ENCODE peak calls at places on chromosomes 1 and 21, in eight cellular contexts. One of them, this sample, is unnamed.
A peak's percentile ranks its signal among the peaks of the same experiment; 100 is the strongest.

GRCh38 chr1:8875216-8875861 is 3.1 kb downstream of the ENO1 start:
- DNase-seq in ovary: no peak
- DNase-seq in spleen: no peak
- DNase-seq in heart right ventricle: no peak
- DNase-seq in kidney epithelial cell: no peak
- DNase-seq in CD8-positive, alpha-beta T cell: no peak
- DNase-seq in body of pancreas: no peak
- DNase-seq in CD8-positive, alpha-beta memory T cell: peak; percentile 10
- DNase-seq in this sample: no peak

GRCh38 chr1:53368314-53369033 is 40.6 kb upstream of the LRP8 start:
- DNase-seq in ovary: no peak
- DNase-seq in spleen: peak; percentile 80
- DNase-seq in heart right ventricle: peak; percentile 53
- DNase-seq in kidney epithelial cell: no peak
- DNase-seq in CD8-positive, alpha-beta T cell: no peak
- DNase-seq in body of pancreas: no peak
- DNase-seq in CD8-positive, alpha-beta memory T cell: no peak
- DNase-seq in this sample: peak; percentile 25

GRCh38 chr21:44817506-44817880 is 369 bp downstream of the SUMO3 start:
- DNase-seq in ovary: peak; percentile 93
- DNase-seq in spleen: peak; percentile 98
- DNase-seq in heart right ventricle: peak; percentile 96
- DNase-seq in kidney epithelial cell: no peak
- DNase-seq in CD8-positive, alpha-beta T cell: peak; percentile 91
- DNase-seq in body of pancreas: peak; percentile 89
- DNase-seq in CD8-positive, alpha-beta memory T cell: peak; percentile 89
- DNase-seq in this sample: peak; percentile 94

GRCh38 chr21:29102791-29103257 is 27.6 kb upstream of the MAP3K7CL start:
- DNase-seq in ovary: no peak
- DNase-seq in spleen: no peak
- DNase-seq in heart right ventricle: no peak
- DNase-seq in kidney epithelial cell: no peak
- DNase-seq in CD8-positive, alpha-beta T cell: no peak
- DNase-seq in body of pancreas: no peak
- DNase-seq in CD8-positive, alpha-beta memory T cell: no peak
- DNase-seq in this sample: no peak

GRCh38 chr21:29371464-29371863 is 72.7 kb downstream of the BACH1 start:
- DNase-seq in ovary: no peak
- DNase-seq in spleen: no peak
- DNase-seq in heart right ventricle: no peak
- DNase-seq in kidney epithelial cell: no peak
- DNase-seq in CD8-positive, alpha-beta T cell: no peak
- DNase-seq in body of pancreas: no peak
- DNase-seq in CD8-positive, alpha-beta memory T cell: no peak
- DNase-seq in this sample: no peak

GRCh38 chr1:205065666-205066065 is 18.6 kb downstream of the TMEM81 start:
- DNase-seq in ovary: no peak
- DNase-seq in spleen: peak; percentile 61
- DNase-seq in heart right ventricle: no peak
- DNase-seq in kidney epithelial cell: no peak
- DNase-seq in CD8-positive, alpha-beta T cell: no peak
- DNase-seq in body of pancreas: no peak
- DNase-seq in CD8-positive, alpha-beta memory T cell: no peak
- DNase-seq in this sample: no peak

GRCh38 chr1:210489491-210489890 is 160.8 kb downstream of the HHAT start:
- DNase-seq in ovary: no peak
- DNase-seq in spleen: no peak
- DNase-seq in heart right ventricle: no peak
- DNase-seq in kidney epithelial cell: no peak
- DNase-seq in CD8-positive, alpha-beta T cell: no peak
- DNase-seq in body of pancreas: no peak
- DNase-seq in CD8-positive, alpha-beta memory T cell: no peak
- DNase-seq in this sample: no peak

GRCh38 chr1:203306089-203306969 is 1.0 kb downstream of the BTG2 start:
- DNase-seq in ovary: peak; percentile 83
- DNase-seq in spleen: peak; percentile 88
- DNase-seq in heart right ventricle: peak; percentile 80
- DNase-seq in kidney epithelial cell: peak; percentile 55
- DNase-seq in CD8-positive, alpha-beta T cell: no peak
- DNase-seq in body of pancreas: peak; percentile 92
- DNase-seq in CD8-positive, alpha-beta memory T cell: peak; percentile 45
- DNase-seq in this sample: peak; percentile 91

GRCh38 chr21:42305707-42306147 is 9.5 kb downstream of the TFF3 start:
- DNase-seq in ovary: no peak
- DNase-seq in spleen: peak; percentile 65
- DNase-seq in heart right ventricle: no peak
- DNase-seq in kidney epithelial cell: no peak
- DNase-seq in CD8-positive, alpha-beta T cell: no peak
- DNase-seq in body of pancreas: no peak
- DNase-seq in CD8-positive, alpha-beta memory T cell: no peak
- DNase-seq in this sample: no peak

GRCh38 chr21:42308161-42308913 is 6.9 kb downstream of the TFF3 start:
- DNase-seq in ovary: no peak
- DNase-seq in spleen: no peak
- DNase-seq in heart right ventricle: no peak
- DNase-seq in kidney epithelial cell: no peak
- DNase-seq in CD8-positive, alpha-beta T cell: no peak
- DNase-seq in body of pancreas: no peak
- DNase-seq in CD8-positive, alpha-beta memory T cell: no peak
- DNase-seq in this sample: peak; percentile 11

GRCh38 chr21:42306366-42307035 is 8.7 kb downstream of the TFF3 start:
- DNase-seq in ovary: no peak
- DNase-seq in spleen: peak; percentile 62
- DNase-seq in heart right ventricle: no peak
- DNase-seq in kidney epithelial cell: no peak
- DNase-seq in CD8-positive, alpha-beta T cell: no peak
- DNase-seq in body of pancreas: no peak
- DNase-seq in CD8-positive, alpha-beta memory T cell: no peak
- DNase-seq in this sample: peak; percentile 8

GRCh38 chr21:42308914-42309752 is 6.1 kb downstream of the TFF3 start:
- DNase-seq in ovary: no peak
- DNase-seq in spleen: no peak
- DNase-seq in heart right ventricle: no peak
- DNase-seq in kidney epithelial cell: no peak
- DNase-seq in CD8-positive, alpha-beta T cell: no peak
- DNase-seq in body of pancreas: no peak
- DNase-seq in CD8-positive, alpha-beta memory T cell: no peak
- DNase-seq in this sample: peak; percentile 49

DNA sequence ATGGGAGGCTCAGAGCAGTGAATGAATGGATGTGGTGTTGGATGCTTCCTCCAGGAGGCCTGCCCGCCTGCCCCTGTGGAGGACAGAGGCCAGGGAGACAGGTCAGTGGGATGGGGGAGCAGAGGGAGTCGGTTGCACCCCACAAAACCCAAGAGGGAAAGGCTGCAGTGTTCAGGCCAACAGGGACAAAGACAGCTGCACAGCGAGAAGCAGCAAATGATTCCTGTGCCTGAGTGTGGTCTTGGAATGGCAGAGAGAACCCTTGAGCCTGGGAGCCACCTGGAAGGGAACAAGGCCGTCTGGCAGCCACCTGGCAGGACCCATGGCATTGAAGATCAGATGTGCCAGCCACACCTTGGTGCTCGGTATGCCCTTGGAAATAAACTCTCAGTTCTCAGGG is 8.1 kb downstream of the TFF3 start:
- DNase-seq in ovary: no peak
- DNase-seq in spleen: no peak
- DNase-seq in heart right ventricle: no peak
- DNase-seq in kidney epithelial cell: no peak
- DNase-seq in CD8-positive, alpha-beta T cell: no peak
- DNase-seq in body of pancreas: no peak
- DNase-seq in CD8-positive, alpha-beta memory T cell: no peak
- DNase-seq in this sample: peak; percentile 23
- H3K27me3 ChIP-seq in ovary: no peaks in the 10 kb centered on the region
- H3K27me3 ChIP-seq in spleen: no peaks in the 10 kb centered on the region
- H3K27me3 ChIP-seq in heart right ventricle: peaks cover 13% of the 10 kb centered on the region
- H3K27me3 ChIP-seq in kidney epithelial cell: peaks cover 26% of the 10 kb centered on the region
- H3K27me3 ChIP-seq in CD8-positive, alpha-beta T cell: no peaks in the 10 kb centered on the region
- H3K27me3 ChIP-seq in body of pancreas: no peaks in the 10 kb centered on the region
- H3K27me3 ChIP-seq in CD8-positive, alpha-beta memory T cell: no peaks in the 10 kb centered on the region
- H3K27me3 ChIP-seq in this sample: peaks cover 60% of the 10 kb centered on the region

DNA sequence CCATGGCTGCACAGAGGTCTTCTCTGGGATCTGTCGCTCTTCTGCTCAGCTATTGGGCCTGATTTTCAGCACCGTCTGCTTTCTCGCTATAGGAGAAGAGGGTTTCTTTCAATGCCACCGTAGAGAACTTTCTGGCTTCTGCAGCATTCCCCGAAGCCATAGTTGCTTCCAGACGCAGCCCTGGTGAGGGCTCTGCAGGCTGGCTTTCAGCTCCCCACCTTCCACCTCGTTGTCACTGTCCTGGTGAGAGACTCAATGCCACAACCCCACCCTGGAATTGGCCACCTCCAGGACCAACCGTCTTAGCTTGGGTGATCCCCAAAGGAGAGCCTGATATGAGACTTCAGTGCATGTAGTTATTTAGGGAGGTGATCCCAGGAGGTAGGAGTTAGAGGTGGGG is 12.0 kb upstream of the PRKCZ start:
- DNase-seq in ovary: no peak
- DNase-seq in spleen: no peak
- DNase-seq in heart right ventricle: no peak
- DNase-seq in kidney epithelial cell: no peak
- DNase-seq in CD8-positive, alpha-beta T cell: no peak
- DNase-seq in body of pancreas: no peak
- DNase-seq in CD8-positive, alpha-beta memory T cell: no peak
- DNase-seq in this sample: no peak
- H3K27me3 ChIP-seq in ovary: no peaks in the 10 kb centered on the region
- H3K27me3 ChIP-seq in spleen: no peaks in the 10 kb centered on the region
- H3K27me3 ChIP-seq in heart right ventricle: no peaks in the 10 kb centered on the region
- H3K27me3 ChIP-seq in kidney epithelial cell: peaks cover 19% of the 10 kb centered on the region
- H3K27me3 ChIP-seq in CD8-positive, alpha-beta T cell: no peaks in the 10 kb centered on the region
- H3K27me3 ChIP-seq in body of pancreas: no peaks in the 10 kb centered on the region
- H3K27me3 ChIP-seq in CD8-positive, alpha-beta memory T cell: no peaks in the 10 kb centered on the region
- H3K27me3 ChIP-seq in this sample: peaks cover 5% of the 10 kb centered on the region

GRCh38 chr1:213061263-213061662 is 10.2 kb downstream of the RPS6KC1 start:
- DNase-seq in ovary: no peak
- DNase-seq in spleen: no peak
- DNase-seq in heart right ventricle: no peak
- DNase-seq in kidney epithelial cell: no peak
- DNase-seq in CD8-positive, alpha-beta T cell: no peak
- DNase-seq in body of pancreas: no peak
- DNase-seq in CD8-positive, alpha-beta memory T cell: no peak
- DNase-seq in this sample: no peak

GRCh38 chr1:213055767-213056166 is 4.7 kb downstream of the RPS6KC1 start:
- DNase-seq in ovary: no peak
- DNase-seq in spleen: no peak
- DNase-seq in heart right ventricle: no peak
- DNase-seq in kidney epithelial cell: no peak
- DNase-seq in CD8-positive, alpha-beta T cell: no peak
- DNase-seq in body of pancreas: no peak
- DNase-seq in CD8-positive, alpha-beta memory T cell: no peak
- DNase-seq in this sample: no peak

GRCh38 chr1:213057264-213058059 is 6.4 kb downstream of the RPS6KC1 start:
- DNase-seq in ovary: no peak
- DNase-seq in spleen: no peak
- DNase-seq in heart right ventricle: no peak
- DNase-seq in kidney epithelial cell: no peak
- DNase-seq in CD8-positive, alpha-beta T cell: no peak
- DNase-seq in body of pancreas: no peak
- DNase-seq in CD8-positive, alpha-beta memory T cell: no peak
- DNase-seq in this sample: no peak

GRCh38 chr1:213065800-213066199 is 14.8 kb downstream of the RPS6KC1 start:
- DNase-seq in ovary: no peak
- DNase-seq in spleen: no peak
- DNase-seq in heart right ventricle: no peak
- DNase-seq in kidney epithelial cell: no peak
- DNase-seq in CD8-positive, alpha-beta T cell: no peak
- DNase-seq in body of pancreas: no peak
- DNase-seq in CD8-positive, alpha-beta memory T cell: no peak
- DNase-seq in this sample: no peak

DNA sequence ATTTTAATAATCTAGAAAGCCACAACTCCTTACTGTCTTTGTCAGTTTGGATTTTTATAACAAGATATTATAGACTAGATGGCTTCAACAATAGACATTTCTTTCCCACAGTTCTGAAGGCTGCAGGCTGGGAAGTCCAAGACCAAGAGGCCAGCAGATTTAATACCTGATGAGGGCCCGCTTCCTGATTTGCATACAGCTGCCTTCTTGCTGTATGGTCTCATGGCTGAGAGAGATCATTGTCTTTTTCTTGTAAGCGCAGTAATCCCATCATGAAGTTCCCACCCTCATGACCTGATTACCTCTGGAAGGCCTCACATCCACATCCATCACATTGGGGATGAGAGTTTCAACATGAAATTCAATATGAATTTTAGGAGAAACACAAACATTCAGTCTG is 9.8 kb downstream of the RPS6KC1 start:
- DNase-seq in ovary: no peak
- DNase-seq in spleen: no peak
- DNase-seq in heart right ventricle: no peak
- DNase-seq in kidney epithelial cell: no peak
- DNase-seq in CD8-positive, alpha-beta T cell: no peak
- DNase-seq in body of pancreas: no peak
- DNase-seq in CD8-positive, alpha-beta memory T cell: no peak
- DNase-seq in this sample: no peak
- H3K27me3 ChIP-seq in ovary: no peaks in the 10 kb centered on the region
- H3K27me3 ChIP-seq in spleen: no peaks in the 10 kb centered on the region
- H3K27me3 ChIP-seq in heart right ventricle: no peaks in the 10 kb centered on the region
- H3K27me3 ChIP-seq in kidney epithelial cell: no peaks in the 10 kb centered on the region
- H3K27me3 ChIP-seq in CD8-positive, alpha-beta T cell: no peaks in the 10 kb centered on the region
- H3K27me3 ChIP-seq in body of pancreas: no peaks in the 10 kb centered on the region
- H3K27me3 ChIP-seq in CD8-positive, alpha-beta memory T cell: no peaks in the 10 kb centered on the region
- H3K27me3 ChIP-seq in this sample: no peaks in the 10 kb centered on the region

GRCh38 chr21:33994373-33994772 is 78.8 kb upstream of the ATP5PO start:
- DNase-seq in ovary: no peak
- DNase-seq in spleen: no peak
- DNase-seq in heart right ventricle: no peak
- DNase-seq in kidney epithelial cell: no peak
- DNase-seq in CD8-positive, alpha-beta T cell: no peak
- DNase-seq in body of pancreas: no peak
- DNase-seq in CD8-positive, alpha-beta memory T cell: no peak
- DNase-seq in this sample: no peak

GRCh38 chr21:33998402-33998801 is 75.0 kb upstream of the MRPS6 start:
- DNase-seq in ovary: no peak
- DNase-seq in spleen: no peak
- DNase-seq in heart right ventricle: no peak
- DNase-seq in kidney epithelial cell: no peak
- DNase-seq in CD8-positive, alpha-beta T cell: no peak
- DNase-seq in body of pancreas: no peak
- DNase-seq in CD8-positive, alpha-beta memory T cell: no peak
- DNase-seq in this sample: no peak

GRCh38 chr21:33997432-33997831 is 75.9 kb upstream of the MRPS6 start:
- DNase-seq in ovary: no peak
- DNase-seq in spleen: no peak
- DNase-seq in heart right ventricle: no peak
- DNase-seq in kidney epithelial cell: no peak
- DNase-seq in CD8-positive, alpha-beta T cell: no peak
- DNase-seq in body of pancreas: no peak
- DNase-seq in CD8-positive, alpha-beta memory T cell: no peak
- DNase-seq in this sample: no peak

GRCh38 chr21:34003428-34003827 is 70.0 kb upstream of the MRPS6 start:
- DNase-seq in ovary: no peak
- DNase-seq in spleen: no peak
- DNase-seq in heart right ventricle: no peak
- DNase-seq in kidney epithelial cell: no peak
- DNase-seq in CD8-positive, alpha-beta T cell: no peak
- DNase-seq in body of pancreas: no peak
- DNase-seq in CD8-positive, alpha-beta memory T cell: no peak
- DNase-seq in this sample: no peak

DNA sequence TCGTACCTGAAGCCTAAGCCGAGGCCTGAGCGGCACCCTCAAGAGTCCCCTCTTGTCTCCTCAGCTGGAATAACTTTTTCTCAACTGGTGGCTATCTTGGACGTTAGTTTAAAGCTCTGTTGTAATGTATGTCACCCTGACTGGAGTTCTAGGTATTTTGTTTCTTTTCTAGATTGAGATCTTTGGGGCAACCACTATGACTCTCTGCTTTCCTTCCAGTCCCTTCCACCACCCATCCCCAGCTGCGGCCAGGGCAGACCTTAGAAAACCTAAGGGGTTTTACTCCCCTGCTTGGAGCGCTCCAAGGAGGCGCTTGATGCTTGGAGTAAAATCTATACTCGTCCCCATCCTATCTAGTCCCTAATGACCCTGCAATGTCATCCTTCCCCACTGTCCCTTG is 74.6 kb upstream of the MRPS6 start:
- DNase-seq in ovary: no peak
- DNase-seq in spleen: no peak
- DNase-seq in heart right ventricle: no peak
- DNase-seq in kidney epithelial cell: no peak
- DNase-seq in CD8-positive, alpha-beta T cell: no peak
- DNase-seq in body of pancreas: no peak
- DNase-seq in CD8-positive, alpha-beta memory T cell: no peak
- DNase-seq in this sample: no peak
- H3K27me3 ChIP-seq in ovary: no peaks in the 10 kb centered on the region
- H3K27me3 ChIP-seq in spleen: no peaks in the 10 kb centered on the region
- H3K27me3 ChIP-seq in heart right ventricle: no peaks in the 10 kb centered on the region
- H3K27me3 ChIP-seq in kidney epithelial cell: no peaks in the 10 kb centered on the region
- H3K27me3 ChIP-seq in CD8-positive, alpha-beta T cell: no peaks in the 10 kb centered on the region
- H3K27me3 ChIP-seq in body of pancreas: no peaks in the 10 kb centered on the region
- H3K27me3 ChIP-seq in CD8-positive, alpha-beta memory T cell: no peaks in the 10 kb centered on the region
- H3K27me3 ChIP-seq in this sample: no peaks in the 10 kb centered on the region

This sample was measured in stomach.